ENCODE peak calls at places on chromosomes 5 and 9, in four cellular contexts. H, W, T and O are unnamed samples. For H3K27me3, the result is how much of the 10 kb centered on the place peaks cover.

GRCh38 chr9:35905912-35906679 is at the start of gene HRCT1:
- DNase-seq in T (peak), H (no peak), W (peak), O (no peak)

GRCh38 chr9:121686930-121687541 is 35.6 kb downstream of the DAB2IP start:
- DNase-seq in T (peak), W (peak), H (peak), O (no peak)

GRCh38 chr5:127810014-127810413 is 106.8 kb downstream of the CCDC192 start:
- DNase-seq in W (no peak), T (no peak), H (no peak), O (no peak)

GRCh38 chr9:89011683-89012082 is 20.4 kb downstream of the S1PR3 start:
- DNase-seq in T (no peak), H (no peak), W (no peak), O (no peak)

GRCh38 chr5:135578685-135579341 is at the start of gene CXCL14:
- DNase-seq in W (peak), H (no peak), T (no peak), O (no peak)

GRCh38 chr9:19648672-19649071 is 140.2 kb downstream of the SLC24A2 start:
- DNase-seq in W (no peak), H (no peak), T (no peak), O (no peak)

GRCh38 chr5:84569307-84569706 is 184.6 kb upstream of the EDIL3 start:
- DNase-seq in W (no peak), H (no peak), T (no peak), O (no peak)

GRCh38 chr5:6492934-6493333 is 44.3 kb downstream of the UBE2QL1 start:
- DNase-seq in T (no peak), W (no peak), H (no peak), O (no peak)

GRCh38 chr5:180208038-180208434 is 975 bp downstream of the RASGEF1C start:
- DNase-seq in W (no peak), H (no peak), T (no peak), O (no peak)

GRCh38 chr5:37557734-37558293 is 178.7 kb downstream of the WDR70 start:
- DNase-seq in W (no peak), T (no peak), H (no peak), O (no peak)

GRCh38 chr5:90136952-90137528 is 272.5 kb downstream of the CETN3 start:
- DNase-seq in T (peak), H (no peak), W (no peak), O (no peak)

GRCh38 chr5:131252824-131253171 is 11.1 kb upstream of the CDC42SE2 start:
- DNase-seq in W (peak), T (no peak), H (no peak), O (peak)

GRCh38 chr9:114786251-114786650 is 19.6 kb downstream of the TNFSF15 start:
- DNase-seq in T (no peak), W (no peak), H (no peak), O (no peak)

GRCh38 chr5:106094128-106094726 is 1576.5 kb downstream of the EFNA5 start:
- DNase-seq in T (no peak), W (no peak), H (no peak), O (no peak)

GRCh38 chr5:124642148-124642547 is 104.3 kb downstream of the ZNF608 start:
- DNase-seq in W (no peak), T (no peak), H (no peak), O (no peak)
- H3K27ac ChIP-seq in W (no peak), T (no peak), H (peak), O (no peak)

GRCh38 chr5:159971038-159971437 is 37.9 kb upstream of the TTC1 start:
- DNase-seq in T (no peak), H (no peak), W (no peak), O (no peak)
- H3K27me3 ChIP-seq in T (under half), H (under half), W (under half), O (under half)

GRCh38 chr5:36392186-36392585 is 90.5 kb upstream of the RANBP3L start:
- DNase-seq in H (no peak), T (no peak), W (no peak), O (no peak)
- H3K27ac ChIP-seq in H (no peak), T (no peak), W (no peak), O (no peak)

GRCh38 chr5:77292026-77292757 is 81.7 kb downstream of the PDE8B start:
- DNase-seq in W (no peak), T (no peak), H (no peak), O (no peak)

GRCh38 chr5:77295863-77296378 is 85.4 kb downstream of the PDE8B start:
- DNase-seq in H (no peak), W (no peak), T (no peak), O (no peak)

DNA sequence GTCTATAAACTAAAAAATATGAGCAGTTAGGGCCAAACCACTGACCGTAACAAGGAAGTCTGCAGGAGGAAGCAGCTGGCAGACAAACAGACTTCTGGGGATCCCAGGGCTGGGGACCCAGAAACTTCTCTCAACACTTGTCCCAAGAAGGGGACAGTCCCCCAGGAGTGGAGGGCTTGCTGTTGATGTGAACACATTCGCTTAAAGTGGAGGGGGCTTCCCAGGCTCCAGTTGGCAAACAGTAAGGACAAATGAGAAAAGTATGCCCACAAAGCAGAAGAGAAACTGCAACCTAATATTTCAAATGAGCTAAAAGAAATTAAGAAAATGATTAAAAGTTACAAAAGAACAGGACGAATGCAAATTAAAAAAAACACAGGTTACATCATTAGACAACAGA is 83.7 kb downstream of the PDE8B start:
- DNase-seq in W (no peak), H (no peak), T (no peak), O (no peak)
- H3K27me3 ChIP-seq in W (under half), H (under half), T (under half), O (under half)

DNA sequence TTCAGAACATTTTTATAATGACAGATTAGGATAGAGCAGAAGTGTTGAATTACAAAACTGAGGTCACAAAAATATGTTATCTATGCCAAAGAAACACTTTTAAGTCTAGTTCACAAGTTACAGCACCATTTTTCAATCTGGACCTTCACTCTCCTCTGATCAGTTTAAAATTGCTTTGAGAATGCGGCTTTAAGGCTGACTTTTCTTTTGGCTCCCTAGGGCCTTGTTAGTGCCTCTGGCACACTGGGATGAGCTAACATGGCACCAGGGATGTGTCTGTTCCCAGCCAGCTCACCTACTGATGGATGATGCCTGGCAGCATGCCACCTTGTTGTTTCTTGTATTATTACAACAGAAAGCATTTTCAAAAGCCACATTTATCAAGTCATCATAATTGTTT is 46.4 kb downstream of the ADAMTSL1 start:
- DNase-seq in H (no peak), T (no peak), W (no peak), O (no peak)
- H3K27ac ChIP-seq in H (no peak), T (no peak), W (no peak), O (no peak)

DNA sequence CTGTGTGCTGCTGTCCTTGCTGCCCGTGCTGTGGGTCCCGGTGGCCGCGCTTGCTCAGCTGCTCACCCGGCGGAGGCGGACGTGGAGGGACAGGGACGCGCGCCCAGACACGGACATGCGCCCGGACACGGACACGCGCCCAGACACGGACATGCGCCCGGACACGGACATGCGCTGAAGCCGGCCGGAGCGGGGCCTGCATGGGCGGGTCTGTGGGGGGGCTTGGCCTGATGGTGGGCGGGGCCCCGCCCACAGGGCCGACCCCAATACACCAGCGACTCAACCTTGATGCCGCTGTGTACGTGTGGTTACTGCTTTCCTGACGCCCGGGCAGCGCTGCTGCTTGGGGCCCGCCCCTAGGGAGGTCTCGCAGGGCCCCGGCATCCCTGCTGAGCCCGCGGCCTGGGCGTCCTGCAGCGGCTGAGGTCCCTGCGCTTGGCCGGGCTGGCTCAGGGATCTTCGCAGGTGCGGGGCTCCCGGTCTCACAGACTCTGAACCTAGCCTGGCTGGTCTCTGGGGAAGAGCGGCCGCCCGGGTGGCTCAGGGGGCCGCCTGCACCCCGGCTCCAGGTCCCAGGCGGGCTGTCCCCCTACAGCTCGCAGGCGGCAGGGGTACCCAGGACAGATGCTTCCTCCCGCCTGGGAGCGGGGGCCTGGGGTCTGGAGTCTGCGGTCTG is 20.9 kb downstream of the SLC6A18 start:
- DNase-seq in W (no peak), T (no peak), H (peak), O (no peak)
- H3K27me3 ChIP-seq in W (under half), T (under half), H (under half), O (under half)

GRCh38 chr9:123616707-123617106 is 260.7 kb downstream of the CRB2 start:
- DNase-seq in W (no peak), H (no peak), T (no peak), O (no peak)
- H3K27ac ChIP-seq in W (no peak), H (no peak), T (no peak), O (no peak)

GRCh38 chr9:27688954-27689353 is 115.7 kb upstream of the C9orf72 start:
- DNase-seq in T (no peak), H (no peak), W (no peak), O (no peak)
- H3K27me3 ChIP-seq in T (under half), H (under half), W (under half), O (under half)

GRCh38 chr9:93962041-93962440 is 6.9 kb upstream of the BARX1 start:
- DNase-seq in H (no peak), T (no peak), W (no peak), O (no peak)
- H3K27ac ChIP-seq in H (no peak), T (no peak), W (no peak), O (no peak)